ENCODE peak calls at places on chromosomes 3 and 15, in ten cellular contexts. One of them, this sample, is unnamed. For H3K4me1, the result is how much of the 10 kb centered on the place peaks cover.

GRCh38 chr3:71131893-71132314 is 451.6 kb downstream of the FOXP1 start:
- DNase-seq in stomach: no peak
- DNase-seq in body of pancreas: no peak
- DNase-seq in right cardiac atrium: no peak
- DNase-seq in Peyer's patch: no peak
- DNase-seq in heart right ventricle: no peak
- DNase-seq in colonic mucosa: peak
- DNase-seq in IMR-90: no peak
- DNase-seq in cardiac muscle cell: no peak
- DNase-seq in neural progenitor cell: no peak
- DNase-seq in this sample: no peak

GRCh38 chr15:63352808-63353207 is 28.8 kb downstream of the CA12 start:
- DNase-seq in stomach: no peak
- DNase-seq in body of pancreas: no peak
- DNase-seq in right cardiac atrium: no peak
- DNase-seq in Peyer's patch: no peak
- DNase-seq in heart right ventricle: no peak
- DNase-seq in colonic mucosa: no peak
- DNase-seq in IMR-90: no peak
- DNase-seq in cardiac muscle cell: no peak
- DNase-seq in neural progenitor cell: no peak
- DNase-seq in this sample: no peak

GRCh38 chr3:112640333-112640863 is 545 bp downstream of the CCDC80 start:
- DNase-seq in stomach: no peak
- DNase-seq in body of pancreas: no peak
- DNase-seq in right cardiac atrium: no peak
- DNase-seq in Peyer's patch: no peak
- DNase-seq in heart right ventricle: no peak
- DNase-seq in colonic mucosa: no peak
- DNase-seq in IMR-90: peak
- DNase-seq in cardiac muscle cell: peak
- DNase-seq in neural progenitor cell: peak
- DNase-seq in this sample: no peak

GRCh38 chr3:53844262-53845102 is 1.7 kb downstream of the CHDH start:
- DNase-seq in stomach: peak
- DNase-seq in body of pancreas: peak
- DNase-seq in right cardiac atrium: no peak
- DNase-seq in Peyer's patch: peak
- DNase-seq in heart right ventricle: no peak
- DNase-seq in colonic mucosa: peak
- DNase-seq in IMR-90: no peak
- DNase-seq in cardiac muscle cell: no peak
- DNase-seq in neural progenitor cell: peak
- DNase-seq in this sample: no peak

GRCh38 chr15:64571857-64572291 is 111.5 kb downstream of the ZNF609 start:
- DNase-seq in stomach: peak
- DNase-seq in body of pancreas: peak
- DNase-seq in right cardiac atrium: no peak
- DNase-seq in Peyer's patch: no peak
- DNase-seq in heart right ventricle: no peak
- DNase-seq in colonic mucosa: peak
- DNase-seq in IMR-90: no peak
- DNase-seq in cardiac muscle cell: no peak
- DNase-seq in neural progenitor cell: no peak
- DNase-seq in this sample: no peak

GRCh38 chr3:52247455-52248164 is 2.1 kb downstream of the PPM1M start:
- DNase-seq in stomach: no peak
- DNase-seq in body of pancreas: no peak
- DNase-seq in right cardiac atrium: peak
- DNase-seq in Peyer's patch: no peak
- DNase-seq in heart right ventricle: no peak
- DNase-seq in colonic mucosa: no peak
- DNase-seq in IMR-90: no peak
- DNase-seq in cardiac muscle cell: no peak
- DNase-seq in neural progenitor cell: no peak
- DNase-seq in this sample: no peak

GRCh38 chr15:35595656-35596055 is 49.7 kb upstream of the DPH6 start:
- DNase-seq in stomach: no peak
- DNase-seq in body of pancreas: no peak
- DNase-seq in right cardiac atrium: no peak
- DNase-seq in Peyer's patch: no peak
- DNase-seq in heart right ventricle: no peak
- DNase-seq in colonic mucosa: no peak
- DNase-seq in IMR-90: no peak
- DNase-seq in cardiac muscle cell: peak
- DNase-seq in neural progenitor cell: no peak
- DNase-seq in this sample: no peak

GRCh38 chr15:78242128-78242527 is 7.8 kb upstream of the ACSBG1 start:
- DNase-seq in stomach: no peak
- DNase-seq in body of pancreas: no peak
- DNase-seq in right cardiac atrium: no peak
- DNase-seq in Peyer's patch: peak
- DNase-seq in heart right ventricle: no peak
- DNase-seq in colonic mucosa: peak
- DNase-seq in IMR-90: no peak
- DNase-seq in cardiac muscle cell: peak
- DNase-seq in neural progenitor cell: peak
- DNase-seq in this sample: no peak

GRCh38 chr3:152267319-152267689 is 1.4 kb upstream of the MBNL1 start:
- DNase-seq in stomach: no peak
- DNase-seq in body of pancreas: no peak
- DNase-seq in right cardiac atrium: no peak
- DNase-seq in Peyer's patch: no peak
- DNase-seq in heart right ventricle: no peak
- DNase-seq in colonic mucosa: no peak
- DNase-seq in IMR-90: no peak
- DNase-seq in cardiac muscle cell: no peak
- DNase-seq in neural progenitor cell: no peak
- DNase-seq in this sample: no peak

GRCh38 chr3:133487920-133488540 is 85.5 kb upstream of the CDV3 start:
- DNase-seq in stomach: no peak
- DNase-seq in body of pancreas: peak
- DNase-seq in right cardiac atrium: no peak
- DNase-seq in Peyer's patch: peak
- DNase-seq in heart right ventricle: peak
- DNase-seq in colonic mucosa: peak
- DNase-seq in IMR-90: peak
- DNase-seq in cardiac muscle cell: peak
- DNase-seq in neural progenitor cell: peak
- DNase-seq in this sample: peak

GRCh38 chr15:76575177-76576078 is 238.9 kb downstream of the ISL2 start:
- DNase-seq in stomach: no peak
- DNase-seq in body of pancreas: no peak
- DNase-seq in right cardiac atrium: no peak
- DNase-seq in Peyer's patch: no peak
- DNase-seq in heart right ventricle: no peak
- DNase-seq in colonic mucosa: no peak
- DNase-seq in IMR-90: no peak
- DNase-seq in cardiac muscle cell: no peak
- DNase-seq in neural progenitor cell: no peak
- DNase-seq in this sample: no peak

GRCh38 chr15:69576948-69577351 is 124.3 kb downstream of the RPLP1 start:
- DNase-seq in stomach: peak
- DNase-seq in body of pancreas: peak
- DNase-seq in right cardiac atrium: no peak
- DNase-seq in Peyer's patch: no peak
- DNase-seq in heart right ventricle: no peak
- DNase-seq in colonic mucosa: peak
- DNase-seq in IMR-90: no peak
- DNase-seq in cardiac muscle cell: no peak
- DNase-seq in neural progenitor cell: no peak
- DNase-seq in this sample: no peak

DNA sequence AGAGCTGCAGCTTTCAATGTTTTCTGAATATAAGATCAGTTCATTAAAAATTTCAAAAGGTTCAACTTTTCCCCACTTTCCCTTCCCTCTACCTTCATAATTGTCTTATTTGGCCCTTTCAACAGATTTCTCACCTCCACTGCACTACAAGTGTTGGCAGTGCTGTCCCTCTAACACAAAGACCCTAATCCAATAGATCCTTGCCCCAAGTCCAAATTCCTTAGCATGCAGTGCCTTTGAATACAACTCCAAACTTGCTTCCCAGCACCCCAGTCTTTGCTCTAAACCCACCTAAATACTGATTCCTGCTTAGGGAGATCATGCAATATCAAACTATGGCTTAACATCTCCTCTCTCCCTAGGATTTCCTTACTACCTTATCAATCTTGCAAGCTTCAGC is 43.9 kb downstream of the TJP1 start:
- DNase-seq in stomach: no peak
- DNase-seq in body of pancreas: no peak
- DNase-seq in right cardiac atrium: no peak
- DNase-seq in Peyer's patch: no peak
- DNase-seq in heart right ventricle: no peak
- DNase-seq in colonic mucosa: no peak
- DNase-seq in IMR-90: no peak
- DNase-seq in cardiac muscle cell: no peak
- DNase-seq in neural progenitor cell: no peak
- DNase-seq in this sample: no peak
- H3K4me1 ChIP-seq in stomach: under half
- H3K4me1 ChIP-seq in body of pancreas: under half
- H3K4me1 ChIP-seq in right cardiac atrium: under half
- H3K4me1 ChIP-seq in Peyer's patch: under half
- H3K4me1 ChIP-seq in heart right ventricle: half or more
- H3K4me1 ChIP-seq in colonic mucosa: under half
- H3K4me1 ChIP-seq in IMR-90: under half
- H3K4me1 ChIP-seq in cardiac muscle cell: under half
- H3K4me1 ChIP-seq in neural progenitor cell: under half
- H3K4me1 ChIP-seq in this sample: under half

GRCh38 chr3:13419356-13420050 is 619 bp downstream of the NUP210 start:
- DNase-seq in stomach: peak
- DNase-seq in body of pancreas: peak
- DNase-seq in right cardiac atrium: peak
- DNase-seq in Peyer's patch: peak
- DNase-seq in heart right ventricle: no peak
- DNase-seq in colonic mucosa: no peak
- DNase-seq in IMR-90: no peak
- DNase-seq in cardiac muscle cell: no peak
- DNase-seq in neural progenitor cell: peak
- DNase-seq in this sample: peak

GRCh38 chr3:13414040-13414729 is 5.9 kb downstream of the NUP210 start:
- DNase-seq in stomach: peak
- DNase-seq in body of pancreas: peak
- DNase-seq in right cardiac atrium: peak
- DNase-seq in Peyer's patch: peak
- DNase-seq in heart right ventricle: no peak
- DNase-seq in colonic mucosa: peak
- DNase-seq in IMR-90: no peak
- DNase-seq in cardiac muscle cell: no peak
- DNase-seq in neural progenitor cell: no peak
- DNase-seq in this sample: peak

GRCh38 chr3:13411186-13411860 is 8.8 kb downstream of the NUP210 start:
- DNase-seq in stomach: no peak
- DNase-seq in body of pancreas: no peak
- DNase-seq in right cardiac atrium: no peak
- DNase-seq in Peyer's patch: no peak
- DNase-seq in heart right ventricle: no peak
- DNase-seq in colonic mucosa: no peak
- DNase-seq in IMR-90: no peak
- DNase-seq in cardiac muscle cell: no peak
- DNase-seq in neural progenitor cell: no peak
- DNase-seq in this sample: no peak

GRCh38 chr3:13416002-13416793 is 3.9 kb downstream of the NUP210 start:
- DNase-seq in stomach: no peak
- DNase-seq in body of pancreas: no peak
- DNase-seq in right cardiac atrium: no peak
- DNase-seq in Peyer's patch: no peak
- DNase-seq in heart right ventricle: no peak
- DNase-seq in colonic mucosa: no peak
- DNase-seq in IMR-90: no peak
- DNase-seq in cardiac muscle cell: no peak
- DNase-seq in neural progenitor cell: peak
- DNase-seq in this sample: peak

GRCh38 chr3:13415236-13416001 is 4.7 kb downstream of the NUP210 start:
- DNase-seq in stomach: no peak
- DNase-seq in body of pancreas: no peak
- DNase-seq in right cardiac atrium: no peak
- DNase-seq in Peyer's patch: peak
- DNase-seq in heart right ventricle: no peak
- DNase-seq in colonic mucosa: no peak
- DNase-seq in IMR-90: no peak
- DNase-seq in cardiac muscle cell: no peak
- DNase-seq in neural progenitor cell: no peak
- DNase-seq in this sample: no peak
- H3K4me1 ChIP-seq in stomach: half or more
- H3K4me1 ChIP-seq in body of pancreas: under half
- H3K4me1 ChIP-seq in right cardiac atrium: under half
- H3K4me1 ChIP-seq in Peyer's patch: under half
- H3K4me1 ChIP-seq in heart right ventricle: under half
- H3K4me1 ChIP-seq in colonic mucosa: under half
- H3K4me1 ChIP-seq in IMR-90: under half
- H3K4me1 ChIP-seq in cardiac muscle cell: under half
- H3K4me1 ChIP-seq in neural progenitor cell: under half
- H3K4me1 ChIP-seq in this sample: half or more

DNA sequence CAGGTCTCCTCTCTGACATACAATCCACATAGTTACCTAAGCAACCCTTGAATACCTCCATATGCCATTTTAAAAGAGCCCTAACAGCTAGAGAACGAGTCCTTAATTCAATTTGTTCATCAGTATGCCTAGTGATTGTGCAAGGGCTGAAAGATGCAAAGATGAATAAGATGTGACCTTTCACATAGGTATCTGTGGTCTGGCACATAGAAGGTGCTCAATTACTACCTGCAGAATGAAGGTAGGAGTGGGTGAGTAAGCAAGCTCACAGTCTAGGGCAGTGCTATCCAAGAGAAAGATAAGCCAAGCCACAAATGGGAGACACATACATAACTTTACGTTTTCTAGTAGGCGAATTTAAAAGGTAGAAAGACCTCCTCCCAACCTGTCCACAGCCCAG is 157.9 kb downstream of the OSBPL10 start:
- DNase-seq in stomach: no peak
- DNase-seq in body of pancreas: no peak
- DNase-seq in right cardiac atrium: no peak
- DNase-seq in Peyer's patch: no peak
- DNase-seq in heart right ventricle: no peak
- DNase-seq in colonic mucosa: no peak
- DNase-seq in IMR-90: no peak
- DNase-seq in cardiac muscle cell: no peak
- DNase-seq in neural progenitor cell: no peak
- DNase-seq in this sample: no peak
- H3K4me1 ChIP-seq in stomach: under half
- H3K4me1 ChIP-seq in body of pancreas: under half
- H3K4me1 ChIP-seq in right cardiac atrium: under half
- H3K4me1 ChIP-seq in Peyer's patch: under half
- H3K4me1 ChIP-seq in heart right ventricle: under half
- H3K4me1 ChIP-seq in colonic mucosa: under half
- H3K4me1 ChIP-seq in IMR-90: under half
- H3K4me1 ChIP-seq in cardiac muscle cell: under half
- H3K4me1 ChIP-seq in neural progenitor cell: under half
- H3K4me1 ChIP-seq in this sample: under half

DNA sequence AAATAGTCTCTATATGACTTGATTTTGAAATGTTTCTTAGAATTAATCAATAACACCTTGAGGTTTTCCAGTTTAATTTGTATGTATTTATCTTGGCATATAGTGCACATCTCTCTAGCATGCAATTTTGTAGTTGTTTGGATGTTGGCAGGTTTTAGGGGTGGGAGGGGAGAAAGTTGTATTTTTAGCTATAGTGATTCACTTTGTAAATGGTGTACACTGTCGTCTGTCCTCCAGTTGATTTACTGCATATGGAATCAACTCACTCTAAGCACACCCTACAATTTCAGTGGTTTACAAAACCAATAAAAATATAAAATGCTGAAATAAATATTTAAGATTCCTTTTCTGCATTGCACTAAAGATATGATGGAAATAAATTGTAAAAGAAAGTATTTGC is 199.1 kb downstream of the CDIN1 start:
- DNase-seq in stomach: no peak
- DNase-seq in body of pancreas: no peak
- DNase-seq in right cardiac atrium: no peak
- DNase-seq in Peyer's patch: no peak
- DNase-seq in heart right ventricle: no peak
- DNase-seq in colonic mucosa: no peak
- DNase-seq in IMR-90: peak
- DNase-seq in cardiac muscle cell: no peak
- DNase-seq in neural progenitor cell: no peak
- DNase-seq in this sample: no peak
- H3K4me1 ChIP-seq in stomach: under half
- H3K4me1 ChIP-seq in body of pancreas: under half
- H3K4me1 ChIP-seq in right cardiac atrium: under half
- H3K4me1 ChIP-seq in Peyer's patch: under half
- H3K4me1 ChIP-seq in heart right ventricle: under half
- H3K4me1 ChIP-seq in colonic mucosa: under half
- H3K4me1 ChIP-seq in IMR-90: under half
- H3K4me1 ChIP-seq in cardiac muscle cell: half or more
- H3K4me1 ChIP-seq in neural progenitor cell: under half
- H3K4me1 ChIP-seq in this sample: under half